ENCODE peak calls at places on chromosomes 4 and X, in four cellular contexts. Q is A549, T is HepG2, B is GM12878. A is an unnamed sample.

GRCh38 chr4:145352438-145353145 is 129.1 kb upstream of the SMAD1 start:
- DNase-seq in Q (no peak), T (no peak), B (no peak), A (no peak)

GRCh38 chr4:140932646-140933045 is 176.5 kb upstream of the TBC1D9 start:
- DNase-seq in Q (no peak), B (no peak), T (no peak), A (no peak)

GRCh38 chr4:1479454-1479853 is 73.2 kb upstream of the NKX1-1 start:
- DNase-seq in T (no peak), Q (no peak), B (no peak), A (no peak)

GRCh38 chrX:96889726-96890125 is 6.0 kb downstream of the RPA4 start:
- DNase-seq in Q (peak; percentile 27), T (peak; percentile 0), B (no peak), A (no peak)

GRCh38 chrX:106903291-106903820 is at the start of gene RIPPLY1:
- DNase-seq in Q (no peak), B (peak; percentile 2), T (no peak), A (no peak)

GRCh38 chrX:131792789-131793462 is 230.2 kb upstream of the STK26 start:
- DNase-seq in Q (peak; percentile 95), B (peak; percentile 90), T (no peak), A (no peak)

GRCh38 chrX:8731579-8732395 is at the start of gene ANOS1:
- DNase-seq in B (no peak), T (no peak), Q (peak; percentile 13), A (no peak)

GRCh38 chr4:176271749-176272148 is 2.7 kb upstream of the ASB5 start:
- DNase-seq in T (no peak), B (no peak), Q (peak; percentile 25), A (no peak)

GRCh38 chrX:66046612-66047235 is 6.8 kb upstream of the VSIG4 start:
- DNase-seq in B (peak; percentile 81), Q (no peak), T (no peak), A (peak; percentile 25)

GRCh38 chr4:143184217-143184502 is 557 bp upstream of the USP38 start:
- DNase-seq in Q (no peak), T (no peak), B (no peak), A (no peak)

GRCh38 chr4:154822775-154823174 is 41.7 kb downstream of the RBM46 start:
- DNase-seq in B (no peak), Q (no peak), T (no peak), A (no peak)

GRCh38 chr4:22991576-22991975 is 298.8 kb downstream of the GBA3 start:
- DNase-seq in Q (no peak), B (no peak), T (no peak), A (no peak)

GRCh38 chr4:42617030-42617429 is 39.9 kb downstream of the ATP8A1 start:
- DNase-seq in Q (no peak), B (no peak), T (no peak), A (no peak)

GRCh38 chrX:55011294-55011693 is 11.1 kb downstream of the APEX2 start:
- DNase-seq in B (no peak), T (no peak), Q (no peak), A (peak; percentile 32)

GRCh38 chr4:79964715-79965345 is 108.2 kb downstream of the ANTXR2 start:
- DNase-seq in T (no peak), Q (no peak), B (no peak), A (no peak)

GRCh38 chr4:9924750-9925149 is 96.5 kb downstream of the SLC2A9 start:
- DNase-seq in T (no peak), Q (no peak), B (no peak), A (no peak)

GRCh38 chrX:136325377-136325776 is 24.6 kb downstream of the ADGRG4 start:
- DNase-seq in T (no peak), Q (no peak), B (no peak), A (no peak)

GRCh38 chr4:159735281-159736207 is 632.7 kb downstream of the RAPGEF2 start:
- DNase-seq in B (no peak), T (no peak), Q (no peak), A (no peak)

GRCh38 chr4:145840162-145840768 is 98.4 kb downstream of the ZNF827 start:
- DNase-seq in T (peak; percentile 45), Q (peak; percentile 53), B (peak; percentile 32), A (peak; percentile 30)

GRCh38 chrX:15221321-15221720 is 48.6 kb downstream of the ASB9 start:
- DNase-seq in B (no peak), T (no peak), Q (no peak), A (no peak)

GRCh38 chr4:88759039-88759631 is 61.5 kb upstream of the NAP1L5 start:
- DNase-seq in T (peak; percentile 55), B (no peak), Q (no peak), A (peak; percentile 26)

GRCh38 chr4:92234393-92235176 is 69.2 kb upstream of the GRID2 start:
- DNase-seq in T (peak; percentile 39), B (no peak), Q (peak; percentile 56), A (no peak)

GRCh38 chrX:97854071-97854470 is 970.4 kb downstream of the RPA4 start:
- DNase-seq in T (no peak), B (no peak), Q (no peak), A (no peak)

GRCh38 chr4:82431026-82431745 is 796 bp downstream of the ENOPH1 start:
- DNase-seq in T (no peak), B (no peak), Q (peak; percentile 24), A (peak; percentile 23)

GRCh38 chr4:13109536-13109935 is 374.6 kb downstream of the RAB28 start:
- DNase-seq in B (no peak), T (no peak), Q (no peak), A (no peak)

GRCh38 chrX:9416562-9417319 is 48.1 kb upstream of the TBL1X start:
- DNase-seq in Q (no peak), T (no peak), B (no peak), A (no peak)

GRCh38 chrX:17496407-17496806 is 121.4 kb downstream of the NHS start:
- DNase-seq in B (no peak), T (no peak), Q (no peak), A (no peak)

GRCh38 chrX:108268434-108269080 is 169.7 kb downstream of the COL4A6 start:
- DNase-seq in Q (no peak), B (no peak), T (no peak), A (no peak)

GRCh38 chr4:165208741-165209388 is 1.5 kb downstream of the KLHL2 start:
- DNase-seq in T (no peak), Q (no peak), B (no peak), A (peak; percentile 15)

GRCh38 chrX:139234898-139235297 is 295.6 kb upstream of the F9 start:
- DNase-seq in B (no peak), T (no peak), Q (no peak), A (no peak)

GRCh38 chrX:22116585-22117546 is 84.7 kb downstream of the PHEX start:
- DNase-seq in B (no peak), Q (no peak), T (no peak), A (no peak)

GRCh38 chrX:24014388-24015018 is 12.5 kb downstream of the KLHL15 start:
- DNase-seq in B (peak; percentile 45), T (no peak), Q (no peak), A (no peak)

GRCh38 chr4:7206856-7207567 is 14.7 kb downstream of the SORCS2 start:
- DNase-seq in T (no peak), Q (peak; percentile 56), B (no peak), A (peak; percentile 60)

GRCh38 chr4:10684631-10685030 is at the start of gene CLNK:
- DNase-seq in Q (no peak), T (no peak), B (peak; percentile 77), A (no peak)

GRCh38 chr4:8920289-8920965 is 48.8 kb upstream of the HMX1 start:
- DNase-seq in T (no peak), B (no peak), Q (no peak), A (no peak)

GRCh38 chr4:2924765-2925301 is 38.4 kb downstream of the NOP14 start:
- DNase-seq in T (no peak), B (no peak), Q (no peak), A (no peak)

DNA sequence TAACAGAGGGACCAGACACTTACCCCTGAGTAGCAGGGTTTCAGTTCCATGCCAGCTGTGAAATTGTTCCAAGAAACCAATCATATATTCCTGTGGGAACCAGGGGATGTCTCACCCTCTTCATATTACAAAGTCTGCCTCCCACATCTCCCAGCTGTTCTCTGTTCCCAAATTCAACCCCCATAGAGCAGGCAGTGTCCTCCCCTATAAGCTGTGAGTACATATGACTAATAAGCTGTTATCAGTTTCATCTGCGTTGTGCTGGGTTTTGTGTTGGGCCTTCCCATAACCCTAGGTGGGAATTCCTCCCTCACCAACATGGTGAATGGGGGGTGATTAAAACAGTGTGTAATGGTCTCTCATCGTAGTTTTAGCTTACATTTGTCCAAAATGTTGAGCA is 41.0 kb downstream of the CEP44 start:
- DNase-seq in Q (no peak), T (no peak), B (no peak), A (peak; percentile 22)
- TF ChIP-seq SMC3 in Q (no peak), T (no peak), B (no peak), A (no peak)

GRCh38 chr4:127686656-127687055 is 43.5 kb upstream of the SLC25A31 start:
- DNase-seq in Q (no peak), T (no peak), B (no peak), A (no peak)
- TF ChIP-seq ESRRA in Q (no peak), T (no peak), B (no peak), A (no peak)

DNA sequence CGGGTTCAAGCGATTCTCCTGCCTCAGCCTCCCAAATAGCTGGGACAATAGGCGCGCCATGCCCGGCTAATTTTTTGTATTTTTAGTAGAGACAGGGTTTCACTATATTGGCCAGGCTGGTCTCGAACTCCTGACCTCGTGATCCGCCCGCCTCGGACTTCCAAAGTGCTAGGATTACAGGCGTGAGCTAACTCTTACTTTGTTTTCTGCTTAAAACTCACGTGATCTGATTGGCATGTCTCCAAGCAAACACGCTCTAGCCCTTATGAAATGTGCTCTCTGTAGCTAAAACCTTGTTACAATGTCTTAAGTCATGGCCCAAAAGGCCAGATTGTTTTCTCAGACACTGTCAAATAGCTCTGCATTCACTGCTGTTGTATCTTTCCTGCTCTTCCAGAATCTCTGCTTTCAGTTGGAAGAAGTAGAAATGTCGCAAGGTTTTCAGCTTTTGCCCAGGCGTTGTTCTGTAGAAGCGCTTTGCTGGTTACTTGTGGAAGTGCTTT is 39.7 kb upstream of the OGT start:
- DNase-seq in B (no peak), T (peak; percentile 6), Q (no peak), A (no peak)
- TF ChIP-seq SMC3 in B (no peak), T (no peak), Q (no peak), A (no peak)

GRCh38 chrX:40420899-40421729 is 159.7 kb upstream of the ATP6AP2 start:
- DNase-seq in Q (peak; percentile 3), T (peak; percentile 13), B (peak; percentile 63), A (peak; percentile 8)
- TF ChIP-seq ESRRA in Q (no peak), T (no peak), B (no peak), A (no peak)

DNA sequence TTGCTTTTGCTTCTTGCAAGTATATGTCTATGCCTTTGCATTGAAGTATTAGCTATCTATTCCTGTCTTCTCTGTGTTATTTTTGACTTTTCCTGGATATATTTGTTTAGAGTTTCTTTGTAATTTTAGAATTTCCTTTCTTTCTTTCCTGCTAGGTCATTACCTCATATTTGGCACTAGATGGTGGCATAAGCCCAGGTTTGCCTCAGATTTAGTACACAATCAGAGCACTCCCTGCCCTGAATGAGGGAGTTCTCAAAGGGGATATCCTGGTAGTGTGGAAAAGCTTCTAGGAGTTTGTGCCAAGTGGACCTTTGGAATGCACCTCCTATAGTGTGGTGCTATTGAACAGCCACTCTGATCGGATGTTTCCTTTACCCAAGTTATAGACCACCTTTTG is 181.6 kb downstream of the UGT8 start:
- DNase-seq in B (no peak), Q (peak; percentile 16), T (peak; percentile 14), A (no peak)
- TF ChIP-seq SMC3 in B (peak; percentile 27), Q (no peak), T (peak; percentile 5), A (no peak)

A was measured in K562.